ENCODE peak calls at places on chromosomes 1 and 21, in four cellular contexts. Z, L, T and H are unnamed samples.

GRCh38 chr1:204092632-204093420 is 19.9 kb downstream of the SOX13 start:
- DNase-seq in Z (no peak), L (no peak), T (no peak), H (no peak)

GRCh38 chr1:78415165-78415564 is 75.6 kb upstream of the PTGFR start:
- DNase-seq in Z (no peak), L (no peak), T (no peak), H (no peak)

GRCh38 chr1:198496216-198497143 is 44.0 kb downstream of the ATP6V1G3 start:
- DNase-seq in Z (no peak), L (no peak), T (no peak), H (no peak)

GRCh38 chr1:6052543-6053205 is 7.0 kb downstream of the KCNAB2 start:
- DNase-seq in Z (peak; percentile 82), L (peak; percentile 71), T (no peak), H (peak; percentile 86)

GRCh38 chr1:66947267-66947666 is 22.5 kb downstream of the MIER1 start:
- DNase-seq in Z (no peak), L (no peak), T (no peak), H (no peak)

GRCh38 chr21:39852726-39853510 is 14.3 kb upstream of the PCP4 start:
- DNase-seq in Z (no peak), L (no peak), T (no peak), H (no peak)

GRCh38 chr1:78687315-78687714 is 37.7 kb downstream of the IFI44 start:
- DNase-seq in Z (no peak), L (no peak), T (no peak), H (no peak)

GRCh38 chr1:201982923-201983805 is 716 bp downstream of the RNPEP start:
- DNase-seq in Z (peak; percentile 60), L (peak; percentile 83), T (no peak), H (peak; percentile 82)

GRCh38 chr1:229272164-229273158 is 1.6 kb downstream of the RAB4A start:
- DNase-seq in Z (no peak), L (no peak), T (no peak), H (no peak)

GRCh38 chr1:227944066-227944930 is 3.4 kb downstream of the WNT9A start:
- DNase-seq in Z (no peak), L (no peak), T (no peak), H (no peak)

GRCh38 chr1:106608836-106609235 is 447.6 kb upstream of the PRMT6 start:
- DNase-seq in Z (no peak), L (no peak), T (no peak), H (no peak)

GRCh38 chr1:156691665-156692408 is 13.5 kb downstream of the CRABP2 start:
- DNase-seq in Z (no peak), L (peak; percentile 67), T (no peak), H (no peak)

GRCh38 chr21:38351961-38352521 is 95.2 kb downstream of the KCNJ15 start:
- DNase-seq in Z (no peak), L (no peak), T (no peak), H (no peak)

GRCh38 chr1:117674521-117675400 is 68.9 kb downstream of the TENT5C start:
- DNase-seq in Z (no peak), L (peak; percentile 58), T (no peak), H (no peak)

GRCh38 chr1:222813866-222814535 is 838 bp upstream of the DISP1 start:
- DNase-seq in Z (no peak), L (no peak), T (no peak), H (no peak)

GRCh38 chr21:31658053-31658452 is 1.4 kb upstream of the SOD1 start:
- DNase-seq in Z (no peak), L (no peak), T (no peak), H (no peak)

GRCh38 chr1:95034506-95034905 is 38.2 kb downstream of the ALG14 start:
- DNase-seq in Z (no peak), L (no peak), T (no peak), H (no peak)

GRCh38 chr1:174815036-174815435 is 184.7 kb upstream of the CACYBP start:
- DNase-seq in Z (no peak), L (no peak), T (peak; percentile 21), H (no peak)

GRCh38 chr1:177629526-177629925 is 340.3 kb downstream of the SEC16B start:
- DNase-seq in Z (no peak), L (no peak), T (no peak), H (no peak)

GRCh38 chr1:244836135-244836521 is 670 bp downstream of the COX20 start:
- DNase-seq in Z (no peak), L (no peak), T (no peak), H (peak; percentile 41)

GRCh38 chr1:112998592-112999235 is 42.7 kb upstream of the SLC16A1 start:
- DNase-seq in Z (no peak), L (no peak), T (no peak), H (peak; percentile 21)

GRCh38 chr1:167517535-167518330 is 596 bp downstream of the CD247 start:
- DNase-seq in Z (no peak), L (peak; percentile 84), T (no peak), H (no peak)

GRCh38 chr1:23810818-23811420 is 10.4 kb upstream of the GALE start:
- DNase-seq in Z (peak; percentile 79), L (peak; percentile 75), T (peak; percentile 59), H (peak; percentile 63)

GRCh38 chr1:2545754-2546514 is 10.2 kb upstream of the TNFRSF14 start:
- DNase-seq in Z (peak; percentile 93), L (peak; percentile 97), T (peak; percentile 80), H (peak; percentile 98)

GRCh38 chr1:24416666-24417391 is 1.2 kb downstream of the NIPAL3 start:
- DNase-seq in Z (no peak), L (peak; percentile 53), T (peak; percentile 34), H (no peak)

GRCh38 chr1:229023651-229024295 is 247.1 kb upstream of the RAB4A start:
- DNase-seq in Z (no peak), L (no peak), T (no peak), H (no peak)

GRCh38 chr1:30768830-30769718 is 11.5 kb upstream of the LAPTM5 start:
- DNase-seq in Z (no peak), L (peak; percentile 100), T (no peak), H (peak; percentile 75)
- TF ChIP-seq USF1 in Z (no peak), L (peak; percentile 39), T (no peak), H (no peak)

GRCh38 chr1:243718893-243719292 is 131.2 kb downstream of the AKT3 start:
- DNase-seq in Z (no peak), L (no peak), T (no peak), H (no peak)
- TF ChIP-seq USF1 in Z (no peak), L (no peak), T (no peak), H (no peak)

GRCh38 chr1:184533049-184533448 is 146.2 kb downstream of the C1orf21 start:
- DNase-seq in Z (no peak), L (no peak), T (no peak), H (no peak)
- TF ChIP-seq USF1 in Z (no peak), L (no peak), T (no peak), H (no peak)

GRCh38 chr1:231678021-231678432 is 51.4 kb downstream of the DISC1 start:
- DNase-seq in Z (no peak), L (no peak), T (no peak), H (no peak)
- TF ChIP-seq USF1 in Z (no peak), L (no peak), T (no peak), H (no peak)

DNA sequence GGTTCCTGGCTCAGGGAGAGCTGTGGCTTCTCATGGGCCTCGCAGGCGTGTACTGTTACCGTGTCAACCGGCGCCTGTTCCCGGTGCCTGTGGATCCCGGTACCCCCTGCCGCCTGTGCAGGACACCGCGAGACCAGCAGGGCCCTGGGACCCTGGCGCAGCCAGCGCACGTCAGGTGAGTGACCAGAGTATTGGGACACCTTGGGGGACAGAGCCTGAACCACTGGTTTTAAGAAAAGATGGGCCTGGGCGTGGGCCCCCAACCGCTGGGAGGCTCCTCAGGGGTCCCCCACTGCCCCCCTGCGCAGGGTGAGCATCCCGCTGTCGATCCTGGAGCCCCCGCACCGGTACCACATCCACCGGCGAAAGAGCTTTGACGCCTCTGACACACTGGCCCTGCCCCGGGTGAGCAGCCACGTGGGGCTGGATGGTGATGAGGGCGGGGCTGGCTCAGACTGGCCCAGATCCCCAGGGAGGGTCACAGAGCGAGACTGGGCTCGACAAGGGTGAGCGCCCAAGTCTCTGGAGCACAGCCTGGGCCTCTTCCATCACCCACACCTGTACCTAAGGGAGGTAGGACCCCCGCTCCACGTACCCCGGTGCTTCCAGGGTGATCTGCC is 10.5 kb downstream of the MIIP start:
- DNase-seq in Z (no peak), L (no peak), T (no peak), H (no peak)
- TF ChIP-seq USF1 in Z (no peak), L (no peak), T (peak; percentile 17), H (no peak)

GRCh38 chr1:53076721-53077598 is 14.9 kb downstream of the PODN start:
- DNase-seq in Z (no peak), L (no peak), T (no peak), H (peak; percentile 9)

GRCh38 chr1:53075206-53075605 is 13.2 kb downstream of the PODN start:
- DNase-seq in Z (peak; percentile 5), L (no peak), T (no peak), H (no peak)

GRCh38 chr1:53077599-53077965 is 15.6 kb downstream of the PODN start:
- DNase-seq in Z (no peak), L (no peak), T (no peak), H (no peak)

GRCh38 chr1:53075761-53076163 is 13.7 kb downstream of the PODN start:
- DNase-seq in Z (peak; percentile 5), L (no peak), T (no peak), H (peak; percentile 20)

GRCh38 chr1:53076165-53076564 is 14.2 kb downstream of the PODN start:
- DNase-seq in Z (no peak), L (no peak), T (no peak), H (peak; percentile 17)
- TF ChIP-seq USF1 in Z (no peak), L (no peak), T (no peak), H (no peak)

GRCh38 chr1:18814340-18815202 is 44.9 kb downstream of the TAS1R2 start:
- DNase-seq in Z (peak; percentile 26), L (no peak), T (no peak), H (no peak)
- TF ChIP-seq USF1 in Z (no peak), L (no peak), T (no peak), H (no peak)

DNA sequence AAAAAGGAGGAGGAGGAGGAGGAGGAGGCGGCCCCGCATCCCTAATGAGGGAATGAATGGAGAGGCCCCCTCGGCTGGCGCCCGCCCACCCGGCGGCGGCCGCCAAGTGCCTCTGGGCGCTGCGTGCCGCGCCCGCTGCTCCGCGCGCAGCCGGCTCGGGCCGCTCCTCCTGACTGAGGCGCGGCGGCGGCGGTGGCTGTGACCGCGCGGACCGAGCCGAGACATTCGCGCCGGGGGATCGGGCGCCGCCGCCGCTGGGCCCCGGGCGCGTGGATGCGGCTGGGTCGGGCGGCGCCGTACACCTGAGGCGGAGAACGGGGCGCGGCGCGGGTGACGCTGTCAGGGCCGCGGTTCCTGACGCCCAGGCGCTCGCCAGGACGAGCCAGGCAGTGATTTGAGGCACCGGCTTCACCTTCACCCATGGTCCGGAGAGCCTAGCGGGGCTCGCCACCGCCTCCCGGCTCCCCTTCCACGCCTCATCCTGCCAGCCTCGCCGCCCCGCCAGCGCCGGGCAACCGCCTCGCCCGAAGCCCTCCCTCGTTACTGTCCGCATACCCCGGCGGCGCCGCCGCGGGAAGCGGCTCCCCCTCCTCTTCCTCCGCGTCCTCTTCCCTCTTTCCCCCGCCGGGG is at the start of gene MARK1:
- DNase-seq in Z (peak; percentile 69), L (peak; percentile 25), T (no peak), H (peak; percentile 88)
- TF ChIP-seq USF1 in Z (no peak), L (no peak), T (no peak), H (no peak)